ENCODE peak calls at places on chromosomes 6 and 20, in six cellular contexts. M is K562, E is heart right ventricle, G is hepatocyte, Q is ovary, R is thyroid gland. D is an unnamed sample.

GRCh38 chr20:61954276-61955021 is 111.2 kb downstream of the TAF4 start:
- DNase-seq in E (no peak), R (no peak), G (no peak), M (peak; percentile 14), Q (peak; percentile 55), D (no peak)

GRCh38 chr6:47650553-47651432 is 47.6 kb upstream of the ADGRF4 start:
- DNase-seq in R (no peak), Q (no peak), M (no peak), G (no peak), E (no peak), D (no peak)

GRCh38 chr6:30135757-30136156 is at the start of gene TRIM40:
- DNase-seq in Q (no peak), E (no peak), G (peak; percentile 77), R (no peak), M (no peak), D (no peak)

GRCh38 chr6:89311853-89312531 is 3.1 kb downstream of the GABRR2 start:
- DNase-seq in E (peak; percentile 67), M (peak; percentile 23), Q (peak; percentile 69), R (peak; percentile 79), G (peak; percentile 62), D (peak; percentile 78)

GRCh38 chr6:12844284-12845223 is 128.0 kb downstream of the PHACTR1 start:
- DNase-seq in M (peak; percentile 29), Q (no peak), R (no peak), G (peak; percentile 31), E (no peak), D (no peak)

GRCh38 chr6:13012977-13013680 is 296.6 kb downstream of the PHACTR1 start:
- DNase-seq in G (peak; percentile 13), M (no peak), R (peak; percentile 78), E (peak; percentile 52), Q (peak; percentile 59), D (peak; percentile 39)

GRCh38 chr6:12577124-12577845 is 139.3 kb upstream of the PHACTR1 start:
- DNase-seq in R (no peak), G (peak; percentile 46), M (no peak), E (no peak), Q (no peak), D (no peak)

GRCh38 chr20:8933391-8933807 is 135.5 kb upstream of the PLCB4 start:
- DNase-seq in Q (no peak), E (peak; percentile 51), G (no peak), R (no peak), M (no peak), D (no peak)

GRCh38 chr6:12827921-12828320 is 111.4 kb downstream of the PHACTR1 start:
- DNase-seq in G (no peak), Q (no peak), R (no peak), E (no peak), M (no peak), D (no peak)

GRCh38 chr6:3739311-3739897 is 12.1 kb downstream of the PXDC1 start:
- DNase-seq in Q (peak; percentile 24), E (no peak), M (no peak), R (no peak), G (no peak), D (no peak)

GRCh38 chr20:36175475-36175995 is 21.0 kb downstream of the EPB41L1 start:
- DNase-seq in E (no peak), R (no peak), M (peak; percentile 24), G (no peak), Q (no peak), D (no peak)

GRCh38 chr6:72560721-72561593 is 60.9 kb upstream of the KCNQ5 start:
- DNase-seq in M (peak; percentile 98), R (no peak), Q (no peak), E (no peak), G (no peak), D (no peak)

GRCh38 chr6:135182993-135183531 is 2.0 kb downstream of the MYB start:
- DNase-seq in M (peak; percentile 88), E (no peak), R (peak; percentile 57), Q (no peak), G (peak; percentile 58), D (no peak)

GRCh38 chr6:124962617-124963415 is 579 bp downstream of the RNF217 start:
- DNase-seq in E (peak; percentile 36), G (peak; percentile 65), Q (peak; percentile 72), M (peak; percentile 63), R (peak; percentile 61), D (peak; percentile 36)

GRCh38 chr6:18302561-18303439 is 38.5 kb upstream of the DEK start:
- DNase-seq in E (no peak), R (no peak), G (no peak), M (peak; percentile 41), Q (no peak), D (no peak)

GRCh38 chr20:44600301-44600700 is 17.9 kb downstream of the PKIG start:
- DNase-seq in M (no peak), E (no peak), R (no peak), Q (peak; percentile 6), G (no peak), D (no peak)
- H3K4me3 ChIP-seq in M (no peak overlapping the region), E (no peak overlapping the region), R (no peak overlapping the region), Q (no peak overlapping the region), G (no peak overlapping the region), D (no peak overlapping the region)

GRCh38 chr20:41390889-41391288 is 24.3 kb upstream of the EMILIN3 start:
- DNase-seq in Q (no peak), G (no peak), R (no peak), M (no peak), E (no peak), D (no peak)

GRCh38 chr20:41392295-41392694 is 25.7 kb upstream of the EMILIN3 start:
- DNase-seq in G (no peak), Q (no peak), M (no peak), E (no peak), R (no peak), D (peak; percentile 52)

GRCh38 chr20:41391587-41392001 is 25.0 kb upstream of the EMILIN3 start:
- DNase-seq in E (no peak), M (no peak), R (peak; percentile 61), Q (no peak), G (no peak), D (no peak)

GRCh38 chr20:41386502-41387427 is 20.1 kb upstream of the EMILIN3 start:
- DNase-seq in R (no peak), M (no peak), Q (peak; percentile 72), G (peak; percentile 53), E (peak; percentile 61), D (peak; percentile 82)

DNA sequence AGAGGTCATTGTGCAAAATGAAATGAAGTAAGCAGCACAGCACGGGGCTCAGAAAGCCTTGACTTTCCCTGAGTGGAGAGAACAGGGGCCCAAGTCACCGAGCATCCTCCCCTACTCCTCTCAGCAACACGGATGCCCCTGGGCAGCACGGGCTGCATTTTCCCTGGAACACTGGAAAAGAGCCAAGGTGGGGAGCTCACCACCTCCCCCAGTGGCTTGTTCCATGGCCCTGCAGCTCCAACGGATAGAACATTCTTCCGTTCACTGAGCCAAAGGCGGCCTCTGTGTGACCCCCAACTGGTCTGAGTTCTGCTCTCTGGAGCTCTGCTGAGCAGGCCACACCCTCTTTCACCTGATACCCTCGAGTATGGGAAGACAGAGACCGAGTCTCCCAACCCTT is 20.8 kb upstream of the EMILIN3 start:
- DNase-seq in Q (peak; percentile 70), E (no peak), R (no peak), G (peak; percentile 35), M (peak; percentile 34), D (no peak)
- TF ChIP-seq CTCF in Q (no peak), E (no peak), R (no peak), G (peak; percentile 10), M (no peak), D (no peak)

DNA sequence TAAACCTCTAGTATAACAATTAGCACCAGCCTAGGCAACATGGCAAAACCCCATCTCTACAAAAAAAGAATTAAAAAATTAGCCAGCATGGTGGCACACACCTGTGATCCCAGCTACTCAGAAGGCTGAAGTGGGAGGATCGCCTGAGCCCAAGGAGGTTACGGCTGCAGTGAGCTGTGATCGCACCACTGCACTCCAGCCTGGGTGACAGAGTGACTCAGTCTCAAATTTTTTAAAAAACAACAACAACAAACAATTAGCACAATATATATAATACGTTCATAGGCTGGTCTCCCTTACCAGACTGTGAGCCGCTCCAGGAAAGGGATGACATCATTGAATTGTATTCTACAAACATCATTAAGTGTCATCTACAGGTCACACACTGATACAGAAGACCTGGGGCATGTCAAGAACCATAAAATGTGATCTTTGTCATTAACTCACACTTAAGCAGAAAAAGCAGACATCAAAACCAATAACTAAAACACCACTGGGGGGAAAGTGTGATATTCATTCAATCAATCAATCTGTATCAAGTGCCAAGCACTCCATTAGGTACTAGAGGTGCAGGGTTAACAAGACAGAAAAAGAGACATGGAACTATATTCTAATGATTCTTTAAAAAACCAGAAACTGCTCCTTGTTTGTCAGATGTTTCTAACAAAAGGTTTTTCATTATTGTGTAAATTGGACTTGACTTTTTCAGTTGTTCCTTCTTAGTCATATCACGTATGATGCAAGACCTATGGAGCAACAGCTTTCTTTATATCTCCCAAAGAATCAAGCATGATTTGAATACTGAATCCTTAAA is 17.8 kb downstream of the MAP3K5 start:
- DNase-seq in Q (no peak), R (no peak), M (no peak), E (no peak), G (no peak), D (no peak)
- H3K27ac ChIP-seq in Q (no peak overlapping the region), R (no peak overlapping the region), M (peak overlapping the region; percentile 11), E (peak overlapping the region; percentile 54), G (peak overlapping the region; percentile 33), D (no peak overlapping the region)

GRCh38 chr6:20424679-20425078 is 23.0 kb downstream of the E2F3 start:
- DNase-seq in Q (no peak), G (peak; percentile 50), R (no peak), M (peak; percentile 85), E (no peak), D (no peak)

GRCh38 chr6:20432692-20433091 is 31.0 kb downstream of the E2F3 start:
- DNase-seq in M (no peak), E (no peak), Q (no peak), G (no peak), R (no peak), D (no peak)

GRCh38 chr6:20426177-20427082 is 24.8 kb downstream of the E2F3 start:
- DNase-seq in E (no peak), Q (no peak), R (peak; percentile 91), G (no peak), M (peak; percentile 53), D (peak; percentile 39)

GRCh38 chr6:20433321-20433720 is 31.6 kb downstream of the E2F3 start:
- DNase-seq in Q (no peak), E (no peak), M (no peak), G (no peak), R (no peak), D (no peak)

DNA sequence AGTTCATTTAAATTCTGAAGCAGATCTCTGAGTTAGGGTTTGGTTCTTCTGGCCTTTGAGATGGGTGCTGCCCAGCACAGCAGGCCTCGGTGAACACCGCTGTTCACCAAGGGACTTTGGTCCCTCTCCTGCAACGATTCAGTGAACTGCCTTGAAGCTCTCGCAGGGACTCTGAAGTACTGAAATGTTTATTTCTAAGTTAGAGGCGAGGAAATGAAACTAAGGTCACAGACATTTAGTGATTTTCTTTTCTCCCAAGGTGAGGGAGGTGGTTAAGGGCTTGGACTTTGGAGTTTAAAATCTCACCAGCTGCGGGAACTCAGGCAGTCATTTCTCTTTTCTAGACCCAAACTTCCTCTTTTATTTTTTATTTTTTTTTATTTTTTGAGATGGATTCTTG is 26.2 kb downstream of the E2F3 start:
- DNase-seq in Q (no peak), E (no peak), M (no peak), R (peak; percentile 34), G (peak; percentile 13), D (no peak)
- H3K4me3 ChIP-seq in Q (no peak overlapping the region), E (no peak overlapping the region), M (no peak overlapping the region), R (no peak overlapping the region), G (no peak overlapping the region), D (no peak overlapping the region)

D was measured in heart left ventricle.